ENCODE peak calls at places on chromosomes 5 and 9, in seven cellular contexts. J is naive thymus-derived CD4-positive, alpha-beta T cell; O is dorsolateral prefrontal cortex; I is gastrocnemius medialis; Q is astrocyte; Z is suprapubic skin; X is stimulated activated CD4-positive, alpha-beta T cell treated with anti-CD3 and anti-CD28 coated beads, Interleukin-12 subunit alpha, Interleukin-12 subunit beta, amount 100 ng/mL, for 48 hours. U is an unnamed sample.

GRCh38 chr5:112957970-112958773 is 18.4 kb upstream of the DCP2 start:
- DNase-seq in Q (peak), O (peak), Z (no peak), J (no peak), X (no peak), I (peak), U (no peak)

GRCh38 chr5:42614509-42614908 is 142.1 kb upstream of the CCDC152 start:
- DNase-seq in J (no peak), Q (peak), O (no peak), X (no peak), Z (no peak), I (no peak), U (no peak)

GRCh38 chr5:170343177-170343576 is 45.6 kb upstream of the LCP2 start:
- DNase-seq in I (no peak), X (no peak), Z (no peak), J (no peak), O (no peak), Q (no peak), U (no peak)

GRCh38 chr5:172906436-172906835 is 52.8 kb upstream of the RPL26L1 start:
- DNase-seq in J (no peak), X (no peak), Q (peak), Z (no peak), O (no peak), I (no peak), U (no peak)

GRCh38 chr5:109743770-109744212 is 54.1 kb downstream of the MAN2A1 start:
- DNase-seq in J (no peak), X (no peak), O (no peak), Q (peak), I (no peak), Z (no peak), U (no peak)

GRCh38 chr5:14741721-14742426 is 77.4 kb downstream of the OTULIN start:
- DNase-seq in O (no peak), Z (no peak), Q (no peak), X (no peak), I (no peak), J (no peak), U (no peak)

GRCh38 chr9:72477862-72478564 is 43.4 kb upstream of the TMC1 start:
- DNase-seq in I (no peak), O (no peak), J (no peak), X (no peak), Q (peak), Z (no peak), U (no peak)

GRCh38 chr5:98433022-98433421 is 340.4 kb upstream of the RGMB start:
- DNase-seq in I (no peak), Z (no peak), Q (no peak), O (no peak), X (no peak), J (no peak), U (no peak)

GRCh38 chr5:91332267-91333044 is 50.7 kb downstream of the ARRDC3 start:
- DNase-seq in J (no peak), I (no peak), Q (peak), O (no peak), Z (no peak), X (no peak), U (no peak)